ENCODE peak calls at places on chromosomes 11 and 22, in seven cellular contexts. One of them, this sample, is unnamed.

GRCh38 chr11:47348859-47349258 is 3.6 kb downstream of the MYBPC3 start:
- DNase-seq in upper lobe of right lung: no peak
- DNase-seq in CD8-positive, alpha-beta memory T cell: no peak
- DNase-seq in heart left ventricle: no peak
- DNase-seq in stomach: no peak
- DNase-seq in psoas muscle: no peak
- DNase-seq in pancreas: no peak
- DNase-seq in this sample: no peak

GRCh38 chr11:75337195-75337654 is 14.2 kb downstream of the ARRB1 start:
- DNase-seq in upper lobe of right lung: no peak
- DNase-seq in CD8-positive, alpha-beta memory T cell: no peak
- DNase-seq in heart left ventricle: no peak
- DNase-seq in stomach: no peak
- DNase-seq in psoas muscle: peak; percentile 48
- DNase-seq in pancreas: no peak
- DNase-seq in this sample: no peak

GRCh38 chr11:58577441-58578135 is 1.3 kb upstream of the ZFP91 start:
- DNase-seq in upper lobe of right lung: peak; percentile 78
- DNase-seq in CD8-positive, alpha-beta memory T cell: peak; percentile 82
- DNase-seq in heart left ventricle: peak; percentile 68
- DNase-seq in stomach: peak; percentile 50
- DNase-seq in psoas muscle: peak; percentile 56
- DNase-seq in pancreas: no peak
- DNase-seq in this sample: peak; percentile 75

GRCh38 chr22:47918276-47918928 is 1156.0 kb downstream of the TBC1D22A start:
- DNase-seq in upper lobe of right lung: no peak
- DNase-seq in CD8-positive, alpha-beta memory T cell: no peak
- DNase-seq in heart left ventricle: no peak
- DNase-seq in stomach: no peak
- DNase-seq in psoas muscle: no peak
- DNase-seq in pancreas: no peak
- DNase-seq in this sample: no peak

GRCh38 chr11:117824571-117825537 is at the start of gene FXYD2:
- DNase-seq in upper lobe of right lung: peak; percentile 67
- DNase-seq in CD8-positive, alpha-beta memory T cell: no peak
- DNase-seq in heart left ventricle: peak; percentile 75
- DNase-seq in stomach: peak; percentile 27
- DNase-seq in psoas muscle: peak; percentile 61
- DNase-seq in pancreas: peak; percentile 63
- DNase-seq in this sample: peak; percentile 50

GRCh38 chr11:102666331-102666957 is 39.1 kb downstream of the MMP27 start:
- DNase-seq in upper lobe of right lung: no peak
- DNase-seq in CD8-positive, alpha-beta memory T cell: peak; percentile 18
- DNase-seq in heart left ventricle: no peak
- DNase-seq in stomach: no peak
- DNase-seq in psoas muscle: no peak
- DNase-seq in pancreas: peak; percentile 25
- DNase-seq in this sample: peak; percentile 28

GRCh38 chr11:115653076-115653475 is 148.9 kb upstream of the CADM1 start:
- DNase-seq in upper lobe of right lung: no peak
- DNase-seq in CD8-positive, alpha-beta memory T cell: no peak
- DNase-seq in heart left ventricle: no peak
- DNase-seq in stomach: no peak
- DNase-seq in psoas muscle: no peak
- DNase-seq in pancreas: no peak
- DNase-seq in this sample: no peak

GRCh38 chr11:59901306-59901705 is 22.7 kb downstream of the OOSP3 start:
- DNase-seq in upper lobe of right lung: no peak
- DNase-seq in CD8-positive, alpha-beta memory T cell: no peak
- DNase-seq in heart left ventricle: no peak
- DNase-seq in stomach: no peak
- DNase-seq in psoas muscle: no peak
- DNase-seq in pancreas: no peak
- DNase-seq in this sample: peak; percentile 13

GRCh38 chr22:50469377-50470305 is 5.2 kb downstream of the SBF1 start:
- DNase-seq in upper lobe of right lung: peak; percentile 86
- DNase-seq in CD8-positive, alpha-beta memory T cell: peak; percentile 99
- DNase-seq in heart left ventricle: peak; percentile 88
- DNase-seq in stomach: peak; percentile 83
- DNase-seq in psoas muscle: peak; percentile 52
- DNase-seq in pancreas: peak; percentile 65
- DNase-seq in this sample: peak; percentile 96

GRCh38 chr11:131909426-131910200 is 539.2 kb downstream of the NTM start:
- DNase-seq in upper lobe of right lung: no peak
- DNase-seq in CD8-positive, alpha-beta memory T cell: no peak
- DNase-seq in heart left ventricle: no peak
- DNase-seq in stomach: no peak
- DNase-seq in psoas muscle: no peak
- DNase-seq in pancreas: no peak
- DNase-seq in this sample: no peak

GRCh38 chr22:45205624-45205925 is 35.1 kb downstream of the KIAA0930 start:
- DNase-seq in upper lobe of right lung: no peak
- DNase-seq in CD8-positive, alpha-beta memory T cell: no peak
- DNase-seq in heart left ventricle: no peak
- DNase-seq in stomach: no peak
- DNase-seq in psoas muscle: no peak
- DNase-seq in pancreas: no peak
- DNase-seq in this sample: no peak

GRCh38 chr11:21115999-21116398 is 446.6 kb downstream of the NELL1 start:
- DNase-seq in upper lobe of right lung: no peak
- DNase-seq in CD8-positive, alpha-beta memory T cell: no peak
- DNase-seq in heart left ventricle: no peak
- DNase-seq in stomach: no peak
- DNase-seq in psoas muscle: no peak
- DNase-seq in pancreas: no peak
- DNase-seq in this sample: no peak

GRCh38 chr22:31681625-31682345 is 19.8 kb upstream of the PISD start:
- DNase-seq in upper lobe of right lung: no peak
- DNase-seq in CD8-positive, alpha-beta memory T cell: no peak
- DNase-seq in heart left ventricle: no peak
- DNase-seq in stomach: no peak
- DNase-seq in psoas muscle: peak; percentile 18
- DNase-seq in pancreas: no peak
- DNase-seq in this sample: peak; percentile 50

GRCh38 chr22:29309332-29310064 is 3.0 kb downstream of the GAS2L1 start:
- DNase-seq in upper lobe of right lung: no peak
- DNase-seq in CD8-positive, alpha-beta memory T cell: no peak
- DNase-seq in heart left ventricle: peak; percentile 87
- DNase-seq in stomach: peak; percentile 80
- DNase-seq in psoas muscle: no peak
- DNase-seq in pancreas: peak; percentile 47
- DNase-seq in this sample: peak; percentile 75

GRCh38 chr22:28243539-28243938 is 324.5 kb upstream of the PITPNB start:
- DNase-seq in upper lobe of right lung: no peak
- DNase-seq in CD8-positive, alpha-beta memory T cell: no peak
- DNase-seq in heart left ventricle: no peak
- DNase-seq in stomach: no peak
- DNase-seq in psoas muscle: no peak
- DNase-seq in pancreas: no peak
- DNase-seq in this sample: no peak

GRCh38 chr11:81874627-81875026 is 859.0 kb downstream of the FAM181B start:
- DNase-seq in upper lobe of right lung: no peak
- DNase-seq in CD8-positive, alpha-beta memory T cell: peak; percentile 25
- DNase-seq in heart left ventricle: no peak
- DNase-seq in stomach: no peak
- DNase-seq in psoas muscle: no peak
- DNase-seq in pancreas: no peak
- DNase-seq in this sample: no peak

GRCh38 chr22:29907753-29908515 is 25.0 kb downstream of the MTMR3 start:
- DNase-seq in upper lobe of right lung: peak; percentile 76
- DNase-seq in CD8-positive, alpha-beta memory T cell: no peak
- DNase-seq in heart left ventricle: peak; percentile 73
- DNase-seq in stomach: peak; percentile 92
- DNase-seq in psoas muscle: peak; percentile 78
- DNase-seq in pancreas: peak; percentile 85
- DNase-seq in this sample: peak; percentile 79

GRCh38 chr11:34994859-34995258 is 78.4 kb downstream of the PDHX start:
- DNase-seq in upper lobe of right lung: no peak
- DNase-seq in CD8-positive, alpha-beta memory T cell: no peak
- DNase-seq in heart left ventricle: no peak
- DNase-seq in stomach: no peak
- DNase-seq in psoas muscle: no peak
- DNase-seq in pancreas: no peak
- DNase-seq in this sample: no peak

GRCh38 chr11:37948258-37948657 is 1350.2 kb upstream of the RAG2 start:
- DNase-seq in upper lobe of right lung: no peak
- DNase-seq in CD8-positive, alpha-beta memory T cell: no peak
- DNase-seq in heart left ventricle: no peak
- DNase-seq in stomach: no peak
- DNase-seq in psoas muscle: no peak
- DNase-seq in pancreas: no peak
- DNase-seq in this sample: no peak

GRCh38 chr11:37946155-37946766 is 1348.2 kb upstream of the RAG2 start:
- DNase-seq in upper lobe of right lung: no peak
- DNase-seq in CD8-positive, alpha-beta memory T cell: no peak
- DNase-seq in heart left ventricle: no peak
- DNase-seq in stomach: peak; percentile 29
- DNase-seq in psoas muscle: no peak
- DNase-seq in pancreas: peak; percentile 50
- DNase-seq in this sample: no peak

GRCh38 chr11:37957717-37958116 is 1359.7 kb upstream of the RAG2 start:
- DNase-seq in upper lobe of right lung: no peak
- DNase-seq in CD8-positive, alpha-beta memory T cell: no peak
- DNase-seq in heart left ventricle: no peak
- DNase-seq in stomach: no peak
- DNase-seq in psoas muscle: no peak
- DNase-seq in pancreas: no peak
- DNase-seq in this sample: no peak

GRCh38 chr11:37947816-37948215 is 1349.8 kb upstream of the RAG2 start:
- DNase-seq in upper lobe of right lung: no peak
- DNase-seq in CD8-positive, alpha-beta memory T cell: no peak
- DNase-seq in heart left ventricle: no peak
- DNase-seq in stomach: no peak
- DNase-seq in psoas muscle: no peak
- DNase-seq in pancreas: no peak
- DNase-seq in this sample: no peak

DNA sequence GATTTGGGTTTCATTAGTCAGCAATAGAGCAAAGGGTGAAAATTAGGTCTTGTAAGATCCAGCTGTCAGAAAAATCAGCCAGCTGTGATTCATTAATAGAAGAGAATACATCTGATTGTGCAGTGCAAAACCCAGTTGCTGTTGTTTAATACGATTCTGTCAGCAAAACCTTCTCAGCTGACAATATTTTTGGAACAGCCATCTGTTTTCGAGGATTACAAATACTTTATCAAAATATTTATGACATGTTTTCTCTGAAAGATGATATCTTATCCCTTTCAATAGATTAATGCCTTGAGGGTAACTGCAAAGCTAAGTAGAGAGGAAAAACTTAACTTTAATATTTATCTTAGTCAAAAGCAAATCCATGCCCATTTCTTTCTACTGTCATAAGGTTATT is 1354.0 kb upstream of the RAG2 start:
- DNase-seq in upper lobe of right lung: no peak
- DNase-seq in CD8-positive, alpha-beta memory T cell: no peak
- DNase-seq in heart left ventricle: no peak
- DNase-seq in stomach: no peak
- DNase-seq in psoas muscle: no peak
- DNase-seq in pancreas: no peak
- DNase-seq in this sample: no peak
- H3K36me3 ChIP-seq in upper lobe of right lung: no peaks in the 10 kb centered on the region
- H3K36me3 ChIP-seq in CD8-positive, alpha-beta memory T cell: no peaks in the 10 kb centered on the region
- H3K36me3 ChIP-seq in heart left ventricle: no peaks in the 10 kb centered on the region
- H3K36me3 ChIP-seq in stomach: no peaks in the 10 kb centered on the region
- H3K36me3 ChIP-seq in psoas muscle: no peaks in the 10 kb centered on the region
- H3K36me3 ChIP-seq in pancreas: no peaks in the 10 kb centered on the region
- H3K36me3 ChIP-seq in this sample: no peaks in the 10 kb centered on the region

DNA sequence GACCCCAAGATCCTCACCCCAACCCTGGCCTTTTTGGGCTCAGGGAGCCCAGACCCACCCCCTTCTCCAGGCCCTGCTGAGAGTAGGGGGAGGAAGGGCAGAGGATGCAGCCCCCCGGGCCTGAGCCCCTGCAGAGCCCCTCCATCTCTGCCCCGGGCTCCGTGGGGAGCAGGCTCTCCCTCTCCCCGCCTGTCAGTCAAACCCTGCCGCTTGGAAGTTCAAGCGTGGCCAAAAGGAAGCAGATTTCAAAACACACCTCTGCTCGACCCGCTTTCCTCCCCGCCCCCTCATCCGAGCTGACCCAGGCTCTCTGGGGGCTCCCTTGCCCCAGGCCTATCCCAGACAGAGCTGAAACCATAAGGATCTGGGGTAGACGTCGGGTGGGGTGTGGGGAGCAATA is 39.0 kb upstream of the CD82 start:
- DNase-seq in upper lobe of right lung: no peak
- DNase-seq in CD8-positive, alpha-beta memory T cell: no peak
- DNase-seq in heart left ventricle: no peak
- DNase-seq in stomach: no peak
- DNase-seq in psoas muscle: no peak
- DNase-seq in pancreas: no peak
- DNase-seq in this sample: no peak
- H3K4me3 ChIP-seq in upper lobe of right lung: no peak overlapping the region
- H3K4me3 ChIP-seq in CD8-positive, alpha-beta memory T cell: no peak overlapping the region
- H3K4me3 ChIP-seq in heart left ventricle: no peak overlapping the region
- H3K4me3 ChIP-seq in stomach: no peak overlapping the region
- H3K4me3 ChIP-seq in psoas muscle: no peak overlapping the region
- H3K4me3 ChIP-seq in pancreas: no peak overlapping the region
- H3K4me3 ChIP-seq in this sample: no peak overlapping the region

GRCh38 chr22:41920271-41920976 is 5.5 kb upstream of the SHISA8 start:
- DNase-seq in upper lobe of right lung: no peak
- DNase-seq in CD8-positive, alpha-beta memory T cell: no peak
- DNase-seq in heart left ventricle: no peak
- DNase-seq in stomach: no peak
- DNase-seq in psoas muscle: no peak
- DNase-seq in pancreas: no peak
- DNase-seq in this sample: no peak
- H3K4me1 ChIP-seq in upper lobe of right lung: peaks cover 22% of the 10 kb centered on the region
- H3K4me1 ChIP-seq in CD8-positive, alpha-beta memory T cell: peaks cover 18% of the 10 kb centered on the region
- H3K4me1 ChIP-seq in heart left ventricle: peaks cover 19% of the 10 kb centered on the region
- H3K4me1 ChIP-seq in stomach: peaks cover 9% of the 10 kb centered on the region
- H3K4me1 ChIP-seq in psoas muscle: peaks cover 6% of the 10 kb centered on the region
- H3K4me1 ChIP-seq in pancreas: no peaks in the 10 kb centered on the region
- H3K4me1 ChIP-seq in this sample: peaks cover 20% of the 10 kb centered on the region

GRCh38 chr11:74208507-74208906 is 37.4 kb downstream of the PPME1 start:
- DNase-seq in upper lobe of right lung: no peak
- DNase-seq in CD8-positive, alpha-beta memory T cell: no peak
- DNase-seq in heart left ventricle: no peak
- DNase-seq in stomach: no peak
- DNase-seq in psoas muscle: no peak
- DNase-seq in pancreas: no peak
- DNase-seq in this sample: no peak
- H3K36me3 ChIP-seq in upper lobe of right lung: peaks cover 48% of the 10 kb centered on the region
- H3K36me3 ChIP-seq in CD8-positive, alpha-beta memory T cell: peaks cover 11% of the 10 kb centered on the region
- H3K36me3 ChIP-seq in heart left ventricle: peaks cover 8% of the 10 kb centered on the region
- H3K36me3 ChIP-seq in stomach: peaks cover 86% of the 10 kb centered on the region
- H3K36me3 ChIP-seq in psoas muscle: no peaks in the 10 kb centered on the region
- H3K36me3 ChIP-seq in pancreas: peaks cover 9% of the 10 kb centered on the region
- H3K36me3 ChIP-seq in this sample: no peaks in the 10 kb centered on the region

This sample was measured in mucosa of descending colon.